ENCODE peak calls at places on chromosome 6, in four cellular contexts. J is heart left ventricle, V is upper lobe of right lung, S is mucosa of descending colon. Y is an unnamed sample. For H3K4me1, the result is how much of the 10 kb centered on the place peaks cover.

GRCh38 chr6:107047807-107048206 is 19.8 kb downstream of the MTRES1 start:
- DNase-seq in J (no peak), V (no peak), S (no peak), Y (no peak)

GRCh38 chr6:153488267-153488666 is 357.2 kb upstream of the RGS17 start:
- DNase-seq in J (no peak), V (no peak), S (no peak), Y (no peak)

GRCh38 chr6:110558575-110558974 is 82.2 kb upstream of the SLC22A16 start:
- DNase-seq in J (no peak), V (no peak), S (no peak), Y (no peak)

GRCh38 chr6:169950558-169950957 is 199.1 kb downstream of the ERMARD start:
- DNase-seq in J (no peak), V (no peak), S (peak), Y (no peak)

GRCh38 chr6:63573899-63574553 is 1.7 kb downstream of the LOC128125822 start:
- DNase-seq in J (no peak), V (no peak), S (peak), Y (peak)

GRCh38 chr6:158759966-158760617 is 59.1 kb downstream of the EZR start:
- DNase-seq in J (no peak), V (no peak), S (no peak), Y (no peak)

GRCh38 chr6:20291764-20292227 is 79.5 kb upstream of the MBOAT1 start:
- DNase-seq in J (peak), V (no peak), S (peak), Y (peak)

GRCh38 chr6:137316626-137317025 is 97.4 kb upstream of the IFNGR1 start:
- DNase-seq in J (no peak), V (no peak), S (no peak), Y (no peak)

GRCh38 chr6:107488875-107489635 is 862 bp upstream of the SOBP start:
- DNase-seq in J (peak), V (peak), S (peak), Y (peak)

GRCh38 chr6:3202999-3203696 is 24.3 kb downstream of the TUBB2B start:
- DNase-seq in J (no peak), V (no peak), S (no peak), Y (no peak)

GRCh38 chr6:10558575-10558974 is 37.4 kb downstream of the GCNT2 start:
- DNase-seq in J (peak), V (no peak), S (peak), Y (no peak)

GRCh38 chr6:15063253-15063853 is 182.5 kb upstream of the JARID2 start:
- DNase-seq in J (peak), V (peak), S (peak), Y (peak)

GRCh38 chr6:127102299-127102698 is 16.2 kb upstream of the RSPO3 start:
- DNase-seq in J (no peak), V (no peak), S (no peak), Y (no peak)

GRCh38 chr6:152642578-152643375 is 5.6 kb upstream of the SYNE1 start:
- DNase-seq in J (peak), V (peak), S (peak), Y (peak)

GRCh38 chr6:151327079-151327478 is 64.3 kb downstream of the ZBTB2 start:
- DNase-seq in J (no peak), V (no peak), S (no peak), Y (no peak)

GRCh38 chr6:44349904-44350649 is 7.6 kb downstream of the SPATS1 start:
- DNase-seq in J (no peak), V (no peak), S (no peak), Y (no peak)

GRCh38 chr6:164749126-164749758 is 560.2 kb downstream of the C6orf118 start:
- DNase-seq in J (no peak), V (no peak), S (no peak), Y (peak)

GRCh38 chr6:130575971-130576370 is 210.2 kb downstream of the TMEM200A start:
- DNase-seq in J (no peak), V (no peak), S (peak), Y (no peak)

GRCh38 chr6:80022803-80023202 is 18.4 kb downstream of the TTK start:
- DNase-seq in J (no peak), V (no peak), S (no peak), Y (no peak)

GRCh38 chr6:91895592-91895991 is 1308.7 kb upstream of the MAP3K7 start:
- DNase-seq in J (no peak), V (no peak), S (no peak), Y (no peak)

GRCh38 chr6:2583459-2583858 is 167.3 kb downstream of the MYLK4 start:
- DNase-seq in J (no peak), V (no peak), S (no peak), Y (no peak)

GRCh38 chr6:158408552-158409130 is 96.4 kb downstream of the TULP4 start:
- DNase-seq in J (peak), V (no peak), S (no peak), Y (peak)

GRCh38 chr6:52352239-52353008 is 9.5 kb upstream of the PAQR8 start:
- DNase-seq in J (no peak), V (peak), S (peak), Y (no peak)

GRCh38 chr6:42086046-42086664 is 35.8 kb downstream of the TAF8 start:
- DNase-seq in J (no peak), V (no peak), S (no peak), Y (no peak)

GRCh38 chr6:42084889-42085288 is 34.6 kb downstream of the TAF8 start:
- DNase-seq in J (no peak), V (no peak), S (no peak), Y (no peak)

GRCh38 chr6:42088101-42088591 is 37.8 kb downstream of the TAF8 start:
- DNase-seq in J (peak), V (no peak), S (no peak), Y (peak)

GRCh38 chr6:42083530-42083929 is 33.2 kb downstream of the TAF8 start:
- DNase-seq in J (no peak), V (no peak), S (no peak), Y (no peak)

GRCh38 chr6:42086665-42087050 is 36.3 kb downstream of the TAF8 start:
- DNase-seq in J (no peak), V (no peak), S (no peak), Y (no peak)
- H3K4me1 ChIP-seq in J (under half), V (under half), S (under half), Y (under half)

DNA sequence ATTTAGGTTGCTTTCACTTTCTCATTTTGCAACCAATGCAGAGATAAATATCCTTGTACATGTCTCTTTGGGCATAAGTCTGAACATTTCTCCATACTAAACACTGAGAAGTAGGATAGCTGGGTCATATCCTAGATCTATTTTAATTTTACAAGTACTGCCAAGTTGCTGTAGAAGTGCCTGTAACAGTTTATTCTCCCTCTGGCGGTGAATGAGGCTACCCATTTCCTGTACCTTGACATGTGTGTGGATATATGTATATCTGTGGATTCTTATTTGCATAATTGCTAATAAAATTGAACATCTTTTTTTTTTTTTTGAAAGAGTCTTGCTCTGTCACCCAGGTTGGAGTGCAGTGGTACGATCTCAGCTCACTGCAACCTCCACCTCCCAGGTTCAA is 48.0 kb upstream of the PNRC1 start:
- DNase-seq in J (no peak), V (no peak), S (no peak), Y (no peak)
- H3K4me1 ChIP-seq in J (under half), V (under half), S (under half), Y (under half)

GRCh38 chr6:7171119-7171518 is 63.4 kb downstream of the RREB1 start:
- DNase-seq in J (no peak), V (no peak), S (peak), Y (no peak)

GRCh38 chr6:7172605-7173185 is 64.9 kb downstream of the RREB1 start:
- DNase-seq in J (no peak), V (no peak), S (no peak), Y (peak)

GRCh38 chr6:7171733-7172132 is 64.0 kb downstream of the RREB1 start:
- DNase-seq in J (no peak), V (no peak), S (no peak), Y (no peak)

GRCh38 chr6:7169296-7169721 is 61.5 kb downstream of the RREB1 start:
- DNase-seq in J (peak), V (no peak), S (no peak), Y (peak)

GRCh38 chr6:7170117-7170732 is 62.5 kb downstream of the RREB1 start:
- DNase-seq in J (no peak), V (no peak), S (no peak), Y (no peak)
- H3K4me1 ChIP-seq in J (under half), V (half or more), S (half or more), Y (under half)

DNA sequence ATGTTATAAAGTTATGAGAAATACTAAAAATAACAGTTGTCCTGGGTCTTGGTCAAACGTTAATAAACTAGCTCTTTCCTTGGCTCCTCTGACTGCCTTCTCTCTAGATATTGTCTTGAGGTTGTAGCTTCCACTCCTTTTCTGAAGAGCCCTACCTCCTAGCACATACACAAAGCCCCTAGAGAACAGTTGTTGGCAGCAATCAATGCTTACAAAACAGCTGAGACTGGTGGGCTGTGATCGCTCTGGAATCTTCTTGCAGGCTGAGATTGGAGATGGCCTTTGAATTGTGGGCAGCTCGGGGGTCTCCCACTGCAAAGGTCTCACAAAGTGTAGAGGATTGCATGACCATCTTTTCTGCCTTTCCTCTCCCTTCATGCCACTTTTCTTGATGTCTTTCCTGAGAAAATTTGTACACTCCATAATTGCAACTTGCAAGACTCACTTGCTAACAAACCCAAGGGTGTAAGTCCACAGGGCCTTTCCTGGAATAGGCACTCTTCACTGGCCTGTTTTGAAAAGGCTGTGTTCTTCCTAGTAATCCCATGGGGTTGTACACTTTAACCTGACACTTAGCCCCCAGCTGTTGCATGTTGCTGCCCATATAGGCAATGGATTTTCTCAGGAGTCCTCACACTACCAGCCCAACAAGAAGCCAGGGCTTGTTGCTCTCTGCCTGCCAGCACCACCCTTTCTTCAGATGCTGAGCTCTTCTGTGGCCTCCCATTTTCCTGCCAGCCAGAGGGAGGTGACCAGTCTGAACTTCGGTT is 99.9 kb downstream of the TCP11 start:
- DNase-seq in J (no peak), V (no peak), S (no peak), Y (no peak)
- H3K4me1 ChIP-seq in J (under half), V (half or more), S (under half), Y (under half)

GRCh38 chr6:33433001-33433559 is 13.2 kb downstream of the SYNGAP1 start:
- DNase-seq in J (no peak), V (no peak), S (no peak), Y (no peak)

GRCh38 chr6:33430991-33431879 is 11.4 kb downstream of the SYNGAP1 start:
- DNase-seq in J (peak), V (no peak), S (peak), Y (peak)

GRCh38 chr6:33433560-33434191 is 13.8 kb downstream of the SYNGAP1 start:
- DNase-seq in J (peak), V (no peak), S (no peak), Y (no peak)

GRCh38 chr6:33432546-33432945 is 12.7 kb downstream of the SYNGAP1 start:
- DNase-seq in J (no peak), V (no peak), S (no peak), Y (no peak)

GRCh38 chr6:33431880-33432541 is 12.1 kb downstream of the SYNGAP1 start:
- DNase-seq in J (no peak), V (no peak), S (no peak), Y (no peak)
- H3K4me1 ChIP-seq in J (under half), V (under half), S (under half), Y (under half)

GRCh38 chr6:45477785-45478184 is 100.1 kb upstream of the SUPT3H start:
- DNase-seq in J (no peak), V (no peak), S (no peak), Y (no peak)
- H3K4me1 ChIP-seq in J (under half), V (under half), S (under half), Y (under half)

GRCh38 chr6:32190054-32190945 is at the start of gene PBX2:
- DNase-seq in J (peak), V (peak), S (peak), Y (peak)
- H3K4me1 ChIP-seq in J (under half), V (half or more), S (under half), Y (under half)

DNA sequence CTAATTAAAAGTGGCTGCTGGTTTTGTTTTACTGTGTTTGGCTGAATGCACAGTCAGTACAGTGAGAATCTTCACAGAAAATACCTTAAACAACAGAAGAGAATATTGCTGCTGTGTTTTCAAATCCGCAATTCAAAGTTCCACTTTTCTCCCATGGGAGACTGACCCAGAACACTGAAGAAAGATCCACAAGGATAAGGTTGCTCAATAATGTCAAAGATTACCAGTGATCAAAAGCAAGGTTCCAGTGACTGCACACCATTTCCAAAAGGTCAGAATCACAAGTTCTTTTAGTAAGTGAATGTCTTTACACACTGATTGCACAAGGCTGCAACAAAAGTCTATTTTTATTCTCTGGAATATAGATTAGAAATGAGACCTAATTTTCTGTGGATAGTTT is 82.3 kb downstream of the EPHA7 start:
- DNase-seq in J (no peak), V (no peak), S (no peak), Y (no peak)
- H3K4me1 ChIP-seq in J (under half), V (under half), S (under half), Y (under half)

DNA sequence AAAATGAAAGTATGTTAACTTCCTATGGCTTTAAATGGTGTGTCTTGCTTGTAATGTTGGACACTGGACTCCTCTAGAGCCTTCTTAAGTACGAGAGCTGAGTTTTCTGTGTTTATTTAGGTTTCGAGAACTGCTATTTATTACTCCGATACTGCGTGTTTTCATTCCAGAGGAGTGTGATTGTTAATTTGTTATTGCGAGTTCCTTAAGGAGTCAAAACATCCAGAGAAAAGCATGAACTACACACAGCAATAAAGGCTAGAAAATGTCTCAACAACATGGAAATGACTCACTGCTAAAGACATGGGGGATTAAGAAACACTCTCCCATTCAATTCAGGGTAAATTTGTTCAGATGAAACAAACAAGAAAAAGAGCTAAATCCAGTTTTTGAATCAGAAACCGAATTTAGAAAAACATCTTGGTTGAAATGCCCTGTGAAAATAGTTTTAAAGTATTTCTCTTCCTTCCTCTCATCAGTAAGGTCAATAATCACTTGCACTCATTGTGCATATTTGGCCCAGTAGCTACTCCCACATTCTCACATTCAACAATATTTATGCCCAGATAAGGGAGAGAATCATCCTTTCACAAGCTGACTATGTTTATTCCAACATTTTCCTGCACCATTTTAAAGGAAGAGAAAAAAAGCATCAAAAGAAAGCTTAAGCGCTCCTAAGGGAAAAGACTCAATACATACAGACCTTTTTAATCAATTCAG is 36.0 kb downstream of the ATXN1 start:
- DNase-seq in J (no peak), V (no peak), S (peak), Y (no peak)
- H3K4me1 ChIP-seq in J (under half), V (half or more), S (under half), Y (under half)

Y was measured in right cardiac atrium.